ENCODE peak calls at places on chromosome 7, in ten cellular contexts. P is aorta; G is endothelial cell; N is GM23248; L is stimulated activated CD4-positive, alpha-beta T cell treated with anti-CD3 and anti-CD28 coated beads, Interleukin-4, amount 100 ng/mL, for 1 hour; I is stimulated activated CD8-positive, alpha-beta memory T cell treated with anti-CD3 and anti-CD28 coated beads, Interleukin-7, amount 100 ng/mL, for 1 hour; D is RWPE2; F is fibroblast of villous mesenchyme; Z is EH; R is iPS-NIHi11. U is an unnamed sample.

GRCh38 chr7:34011711-34012110 is 106.4 kb downstream of the BMPER start:
- DNase-seq in D (no peak), Z (peak), R (no peak), P (no peak), L (no peak), F (peak), G (no peak), I (no peak), N (peak), U (no peak)

GRCh38 chr7:128844777-128845311 is 14.6 kb downstream of the FLNC start:
- DNase-seq in L (no peak), Z (no peak), R (no peak), I (no peak), D (peak), F (no peak), P (peak), G (no peak), N (no peak), U (no peak)

GRCh38 chr7:2041496-2042367 is 191.0 kb downstream of the MAD1L1 start:
- DNase-seq in L (no peak), G (no peak), Z (no peak), P (no peak), D (peak), I (no peak), F (no peak), N (no peak), R (no peak), U (no peak)

GRCh38 chr7:158097511-158098124 is 490.0 kb downstream of the PTPRN2 start:
- DNase-seq in I (no peak), L (no peak), Z (peak), P (peak), D (peak), G (no peak), F (no peak), R (no peak), N (no peak), U (no peak)

GRCh38 chr7:143458263-143458662 is 15.0 kb downstream of the TAS2R60 start:
- DNase-seq in I (no peak), N (peak), F (no peak), L (no peak), G (no peak), Z (peak), P (no peak), R (no peak), D (no peak), U (no peak)

GRCh38 chr7:38746438-38746837 is 115.3 kb upstream of the AMPH start:
- DNase-seq in F (no peak), P (no peak), D (no peak), G (no peak), L (no peak), N (no peak), R (no peak), I (no peak), Z (no peak), U (no peak)

GRCh38 chr7:138000081-138000701 is 1.7 kb downstream of the CREB3L2 start:
- DNase-seq in D (no peak), F (peak), L (no peak), R (peak), G (no peak), N (peak), Z (peak), I (no peak), P (peak), U (no peak)

GRCh38 chr7:20790273-20790842 is 3.7 kb upstream of the SP8 start:
- DNase-seq in P (no peak), N (no peak), F (no peak), G (no peak), Z (no peak), I (no peak), D (no peak), L (no peak), R (no peak), U (no peak)

GRCh38 chr7:100090527-100091410 is 2.0 kb downstream of the COPS6 start:
- DNase-seq in D (no peak), F (no peak), I (no peak), G (no peak), Z (no peak), P (no peak), R (no peak), L (no peak), N (peak), U (no peak)